ENCODE peak calls at places on chromosomes 12 and 14, in four cellular contexts. O, X, Z and B are unnamed samples.

GRCh38 chr14:22614240-22614799 is 16.2 kb downstream of the ABHD4 start:
- DNase-seq in X (peak), O (no peak), Z (peak), B (peak)

GRCh38 chr12:96241484-96242256 is 47.5 kb downstream of the ELK3 start:
- DNase-seq in O (no peak), Z (no peak), X (no peak), B (no peak)

GRCh38 chr12:5467941-5468340 is 36.0 kb downstream of the NTF3 start:
- DNase-seq in Z (no peak), X (peak), O (no peak), B (no peak)

GRCh38 chr14:30876692-30877091 is 2.3 kb downstream of the COCH start:
- DNase-seq in X (no peak), O (no peak), Z (no peak), B (no peak)

GRCh38 chr14:35403085-35403396 is 1.5 kb downstream of the NFKBIA start:
- DNase-seq in Z (peak), O (no peak), X (no peak), B (no peak)

GRCh38 chr12:9881988-9882387 is 699 bp downstream of the KLRF2 start:
- DNase-seq in O (no peak), Z (no peak), X (no peak), B (no peak)

GRCh38 chr12:67069451-67070306 is 199.5 kb upstream of the CAND1 start:
- DNase-seq in Z (peak), X (peak), O (peak), B (no peak)

GRCh38 chr12:101804409-101804808 is 26.4 kb downstream of the GNPTAB start:
- DNase-seq in X (no peak), O (no peak), Z (no peak), B (no peak)

GRCh38 chr14:98548071-98548686 is 723.8 kb downstream of the BCL11B start:
- DNase-seq in O (no peak), Z (no peak), X (no peak), B (no peak)

GRCh38 chr12:57089259-57090245 is 638 bp downstream of the NAB2 start:
- DNase-seq in Z (peak), O (no peak), X (peak), B (no peak)

GRCh38 chr14:75022655-75023054 is 19.9 kb downstream of the EIF2B2 start:
- DNase-seq in O (no peak), Z (no peak), X (no peak), B (no peak)

GRCh38 chr14:73365727-73366126 is 92.6 kb downstream of the NUMB start:
- DNase-seq in Z (no peak), O (no peak), X (no peak), B (no peak)

GRCh38 chr12:109752117-109753053 is 38.8 kb downstream of the FAM222A start:
- DNase-seq in O (no peak), Z (no peak), X (no peak), B (no peak)

GRCh38 chr14:89540009-89540829 is 123.2 kb upstream of the FOXN3 start:
- DNase-seq in Z (no peak), X (peak), O (no peak), B (no peak)

GRCh38 chr12:124224535-124225110 is 70.3 kb upstream of the RFLNA start:
- DNase-seq in X (no peak), Z (no peak), O (no peak), B (no peak)

GRCh38 chr12:120886194-120887018 is 17.8 kb downstream of the SPPL3 start:
- DNase-seq in O (no peak), Z (no peak), X (no peak), B (no peak)

GRCh38 chr12:95975491-95975890 is 20.7 kb downstream of the HAL start:
- DNase-seq in O (no peak), X (no peak), Z (no peak), B (no peak)

GRCh38 chr14:55846852-55847471 is 267.0 kb downstream of the KTN1 start:
- DNase-seq in X (peak), O (no peak), Z (no peak), B (no peak)

GRCh38 chr12:100899301-100899700 is 104.7 kb downstream of the ANO4 start:
- DNase-seq in O (no peak), X (no peak), Z (no peak), B (no peak)

GRCh38 chr14:61203059-61203753 is 77.9 kb downstream of the TMEM30B start:
- DNase-seq in X (no peak), O (no peak), Z (no peak), B (no peak)

GRCh38 chr12:12779529-12779928 is 5.9 kb upstream of the APOLD1 start:
- DNase-seq in Z (peak), X (peak), O (no peak), B (no peak)

GRCh38 chr12:95547522-95548055 is 3.7 kb downstream of the USP44 start:
- DNase-seq in Z (no peak), X (peak), O (peak), B (no peak)

GRCh38 chr14:34062353-34062973 is 111.6 kb upstream of the EGLN3 start:
- DNase-seq in Z (no peak), O (no peak), X (no peak), B (no peak)

GRCh38 chr14:68283378-68284123 is 464.0 kb downstream of the RAD51B start:
- DNase-seq in Z (no peak), O (no peak), X (no peak), B (no peak)

GRCh38 chr12:122544537-122544936 is 17.5 kb downstream of the KNTC1 start:
- DNase-seq in Z (no peak), X (no peak), O (no peak), B (no peak)

GRCh38 chr12:126369487-126370463 is 1304.5 kb downstream of the AACS start:
- DNase-seq in Z (no peak), O (no peak), X (peak), B (peak)

GRCh38 chr12:56126732-56127239 is 1.3 kb upstream of the ESYT1 start:
- DNase-seq in X (no peak), Z (no peak), O (no peak), B (no peak)

GRCh38 chr12:116959198-116959460 is 48.4 kb downstream of the FBXW8 start:
- DNase-seq in Z (no peak), O (no peak), X (no peak), B (no peak)

GRCh38 chr14:39102265-39102968 is 618 bp downstream of the SEC23A start:
- DNase-seq in Z (peak), X (peak), O (no peak), B (no peak)

GRCh38 chr14:65433646-65434045 is 21.1 kb downstream of the FUT8 start:
- DNase-seq in O (no peak), X (no peak), Z (no peak), B (no peak)

GRCh38 chr14:65431245-65431644 is 18.7 kb downstream of the FUT8 start:
- DNase-seq in X (no peak), Z (no peak), O (no peak), B (no peak)

GRCh38 chr14:65431951-65432350 is 19.4 kb downstream of the FUT8 start:
- DNase-seq in O (no peak), X (peak), Z (no peak), B (no peak)

GRCh38 chr14:65433157-65433556 is 20.6 kb downstream of the FUT8 start:
- DNase-seq in X (no peak), O (no peak), Z (no peak), B (no peak)

DNA sequence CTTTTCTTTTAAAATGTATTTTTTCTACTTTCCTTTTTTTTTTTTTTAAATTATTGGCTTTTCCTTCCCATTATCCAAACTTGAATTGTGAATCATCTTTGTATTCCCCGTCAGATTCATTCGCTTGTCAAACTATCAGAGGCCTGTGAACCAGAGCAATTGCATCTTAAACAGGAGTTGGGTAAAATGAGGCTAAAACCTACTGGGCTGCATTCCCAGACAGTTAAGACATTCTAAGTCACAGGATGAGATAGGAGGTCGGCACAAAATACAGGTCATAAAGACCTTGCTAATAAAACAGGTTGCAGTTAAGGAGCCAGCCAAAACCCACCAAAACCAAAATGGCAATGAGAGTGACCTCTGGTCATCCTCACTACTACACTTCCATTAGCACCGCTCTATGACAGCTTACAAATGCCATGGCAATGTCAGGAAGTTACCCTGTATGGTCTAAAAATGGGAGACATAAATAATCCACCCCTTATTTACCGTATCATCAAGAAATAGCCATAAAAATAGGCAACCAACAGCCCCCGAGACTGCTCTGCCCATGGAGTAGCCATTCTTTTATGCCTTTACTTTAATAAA is 19.9 kb downstream of the FUT8 start:
- DNase-seq in O (no peak), Z (no peak), X (no peak), B (no peak)
- H3K4me3 ChIP-seq in O (no peak), Z (no peak), X (peak), B (no peak)

GRCh38 chr14:92074555-92074954 is 31.8 kb downstream of the ATXN3 start:
- DNase-seq in Z (no peak), X (no peak), O (no peak), B (no peak)
- H3K9ac ChIP-seq in Z (no peak), X (no peak), O (no peak), B (no peak)

GRCh38 chr12:52278931-52279682 is 4.7 kb downstream of the KRT86 start:
- DNase-seq in O (peak), X (peak), Z (peak), B (no peak)
- H3K4me3 ChIP-seq in O (peak), X (peak), Z (peak), B (peak)

GRCh38 chr14:70045715-70046535 is 142.8 kb downstream of the SLC8A3 start:
- DNase-seq in X (peak), O (peak), Z (peak), B (no peak)
- H3K9ac ChIP-seq in X (no peak), O (no peak), Z (no peak), B (no peak)

DNA sequence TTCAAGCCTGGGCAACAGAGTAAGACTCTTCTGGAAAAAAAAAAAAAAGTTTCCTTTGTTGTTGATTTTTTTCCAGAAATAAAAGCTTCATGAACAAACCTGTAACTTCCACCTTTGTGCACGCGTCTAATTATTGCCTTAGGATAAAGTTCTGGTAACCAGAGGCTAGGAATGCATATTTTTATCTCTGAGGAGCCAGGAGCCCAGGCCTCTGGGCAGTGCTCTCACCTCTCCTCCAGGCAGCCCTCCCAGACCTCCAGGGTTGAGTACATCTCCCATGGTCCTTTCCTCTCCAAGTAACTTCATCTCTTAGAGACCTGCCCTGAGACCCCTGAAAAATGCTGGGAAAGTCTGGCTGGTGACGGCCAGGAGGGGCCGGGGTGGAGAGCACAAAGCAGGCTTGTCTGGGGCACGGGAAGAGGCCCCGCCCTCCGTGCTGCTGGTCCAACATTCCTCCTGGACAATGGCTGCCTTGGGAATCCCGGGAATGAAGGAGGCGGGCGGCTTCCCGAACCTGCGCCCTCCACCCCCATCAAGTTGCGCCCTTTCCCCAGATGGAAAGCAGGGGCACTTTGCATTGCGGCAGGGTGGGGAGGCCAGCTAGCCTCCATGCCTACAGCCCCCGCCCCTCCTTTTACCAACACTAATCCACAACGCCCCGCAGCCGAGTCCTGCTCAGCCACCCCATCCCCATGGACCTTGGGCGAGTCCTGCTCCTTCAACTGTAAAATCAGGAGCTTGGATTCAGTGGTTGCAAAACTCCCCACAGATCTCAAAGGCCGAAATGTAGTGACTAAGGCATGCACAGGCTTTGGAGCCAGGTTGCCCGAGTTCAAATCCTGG is 7.3 kb upstream of the FIGNL2 start:
- DNase-seq in O (peak), Z (no peak), X (peak), B (no peak)
- H3K4me3 ChIP-seq in O (peak), Z (no peak), X (peak), B (no peak)

GRCh38 chr12:3473844-3474243 is 17.2 kb upstream of the PRMT8 start:
- DNase-seq in X (no peak), O (no peak), Z (no peak), B (no peak)

GRCh38 chr12:3470296-3470695 is 20.7 kb upstream of the PRMT8 start:
- DNase-seq in O (no peak), X (no peak), Z (no peak), B (no peak)

GRCh38 chr12:3469711-3470110 is 21.3 kb upstream of the PRMT8 start:
- DNase-seq in Z (no peak), O (no peak), X (no peak), B (no peak)

GRCh38 chr12:3468329-3468728 is 22.7 kb upstream of the PRMT8 start:
- DNase-seq in O (no peak), Z (no peak), X (no peak), B (no peak)

DNA sequence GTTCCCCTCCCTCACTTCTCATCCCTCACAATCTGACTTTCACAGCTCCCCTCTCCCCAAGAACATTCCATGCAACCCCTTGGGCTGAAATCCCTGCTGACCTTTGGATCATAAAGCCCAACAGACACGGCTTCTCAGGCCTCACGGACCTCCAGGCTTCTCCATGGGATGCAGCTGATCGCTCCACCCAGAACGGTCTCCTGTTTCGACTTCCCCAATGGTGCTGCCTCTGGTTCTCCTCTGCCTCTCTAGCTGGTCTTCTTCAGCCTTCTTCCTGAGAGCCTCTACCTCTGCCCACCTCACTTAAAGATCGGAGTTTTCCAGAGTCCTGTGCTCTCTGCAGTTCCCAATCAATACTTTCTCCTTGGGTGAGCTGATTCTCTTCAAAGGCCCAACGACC is 17.8 kb upstream of the PRMT8 start:
- DNase-seq in O (no peak), X (no peak), Z (no peak), B (no peak)
- H3K9ac ChIP-seq in O (no peak), X (no peak), Z (no peak), B (no peak)

GRCh38 chr12:80156306-80156705 is 57.0 kb downstream of the OTOGL start:
- DNase-seq in O (no peak), X (no peak), Z (peak), B (no peak)

GRCh38 chr12:80154261-80154660 is 54.9 kb downstream of the OTOGL start:
- DNase-seq in Z (peak), X (peak), O (no peak), B (no peak)

GRCh38 chr12:80151131-80151530 is 51.8 kb downstream of the OTOGL start:
- DNase-seq in O (no peak), Z (no peak), X (no peak), B (no peak)
- H3K4me3 ChIP-seq in O (no peak), Z (no peak), X (no peak), B (no peak)